ENCODE peak calls at places on chromosome 20, in seven cellular contexts. N, S, W, J, D, Z and G are unnamed samples.

GRCh38 chr20:32461836-32462600 is 103.9 kb downstream of the ASXL1 start:
- DNase-seq in N (no peak), D (no peak), W (no peak), Z (no peak), J (no peak), S (no peak), G (no peak)

GRCh38 chr20:64212750-64213149 is 42.8 kb upstream of the PCMTD2 start:
- DNase-seq in N (no peak), J (no peak), D (no peak), Z (no peak), W (no peak), S (peak; percentile 71), G (no peak)

GRCh38 chr20:7196481-7196880 is 429.0 kb downstream of the BMP2 start:
- DNase-seq in W (no peak), N (no peak), S (no peak), D (peak; percentile 8), J (no peak), Z (no peak), G (peak; percentile 22)

GRCh38 chr20:45963059-45964011 is 8.7 kb downstream of the ZNF335 start:
- DNase-seq in N (peak; percentile 48), S (no peak), J (peak; percentile 18), Z (peak; percentile 82), W (no peak), D (peak; percentile 27), G (no peak)

GRCh38 chr20:63428906-63429575 is 43.4 kb downstream of the KCNQ2 start:
- DNase-seq in Z (no peak), D (no peak), J (no peak), N (no peak), W (no peak), S (no peak), G (no peak)

GRCh38 chr20:10733122-10733521 is 59.3 kb upstream of the JAG1 start:
- DNase-seq in W (no peak), D (no peak), J (no peak), S (no peak), N (no peak), Z (no peak), G (no peak)

GRCh38 chr20:3820901-3821727 is 767 bp downstream of the AP5S1 start:
- DNase-seq in J (no peak), Z (no peak), D (no peak), N (peak; percentile 26), S (no peak), W (no peak), G (no peak)

GRCh38 chr20:49534314-49534713 is 33.6 kb downstream of the PTGIS start:
- DNase-seq in J (no peak), W (peak; percentile 74), N (peak; percentile 77), D (peak; percentile 32), S (no peak), Z (peak; percentile 63), G (no peak)

GRCh38 chr20:11387189-11387754 is 530.4 kb upstream of the BTBD3 start:
- DNase-seq in D (peak; percentile 72), N (peak; percentile 85), S (no peak), W (no peak), Z (no peak), J (no peak), G (peak; percentile 64)

GRCh38 chr20:61690150-61690549 is 375.5 kb downstream of the TAF4 start:
- DNase-seq in D (no peak), Z (no peak), S (peak; percentile 0), W (no peak), J (no peak), N (no peak), G (no peak)

GRCh38 chr20:4099905-4100675 is 84.7 kb upstream of the RNF24 start:
- DNase-seq in J (no peak), S (no peak), W (no peak), D (no peak), N (no peak), Z (no peak), G (no peak)

GRCh38 chr20:10113746-10114145 is 79.0 kb downstream of the ANKEF1 start:
- DNase-seq in J (no peak), Z (no peak), N (no peak), W (no peak), S (no peak), D (no peak), G (no peak)

GRCh38 chr20:17619351-17620093 is 49.6 kb downstream of the DSTN start:
- DNase-seq in J (peak; percentile 22), D (no peak), S (no peak), Z (no peak), N (no peak), W (peak; percentile 20), G (no peak)

GRCh38 chr20:57476073-57476526 is 48.8 kb downstream of the CTCFL start:
- DNase-seq in J (peak; percentile 9), D (no peak), S (no peak), N (peak; percentile 29), Z (no peak), W (peak; percentile 51), G (no peak)